ENCODE peak calls at places on chromosomes 16 and 17, in eight cellular contexts. N, S, X, C, Q, F, L and V are unnamed samples. For H3K36me3, the result is how much of the 10 kb centered on the place peaks cover.

GRCh38 chr17:22142091-22142490 is 449.8 kb downstream of the KCNJ18 start:
- DNase-seq in S (no peak), X (no peak), Q (no peak), F (no peak), C (no peak), N (no peak), L (no peak), V (no peak)

GRCh38 chr17:13429201-13429600 is 172.5 kb downstream of the HS3ST3A1 start:
- DNase-seq in C (no peak), F (peak), X (no peak), N (no peak), Q (no peak), S (no peak), L (peak), V (no peak)

GRCh38 chr17:77190561-77190960 is 49.8 kb downstream of the SEC14L1 start:
- DNase-seq in Q (no peak), C (no peak), X (no peak), N (no peak), F (no peak), L (no peak), S (no peak), V (no peak)

GRCh38 chr16:82082543-82083244 is 47.6 kb downstream of the HSD17B2 start:
- DNase-seq in C (no peak), F (peak), S (no peak), L (peak), Q (no peak), X (peak), N (no peak), V (peak)

GRCh38 chr16:3020604-3021448 is 658 bp downstream of the TNFRSF12A start:
- DNase-seq in F (peak), X (peak), S (peak), C (peak), N (no peak), Q (peak), L (peak), V (no peak)

GRCh38 chr17:5516060-5516792 is 29.9 kb downstream of the MIS12 start:
- DNase-seq in N (no peak), C (peak), F (peak), X (peak), L (peak), Q (no peak), S (no peak), V (no peak)

GRCh38 chr17:43826206-43826605 is 6.7 kb downstream of the MPP3 start:
- DNase-seq in S (no peak), Q (no peak), F (no peak), L (no peak), X (no peak), C (peak), N (no peak), V (no peak)

GRCh38 chr17:61454932-61455753 is 2.9 kb downstream of the TBX4 start:
- DNase-seq in F (peak), S (no peak), Q (no peak), X (no peak), L (no peak), C (no peak), N (peak), V (no peak)

GRCh38 chr17:39036009-39036408 is 68.8 kb upstream of the FBXO47 start:
- DNase-seq in X (no peak), Q (no peak), C (no peak), F (no peak), L (peak), S (no peak), N (no peak), V (no peak)

GRCh38 chr17:82767041-82767754 is 15.3 kb downstream of the TBCD start:
- DNase-seq in Q (peak), L (peak), N (peak), S (peak), C (no peak), F (peak), X (peak), V (no peak)

GRCh38 chr17:37702605-37703004 is 42.3 kb downstream of the HNF1B start:
- DNase-seq in Q (no peak), N (no peak), S (no peak), F (peak), L (peak), C (no peak), X (peak), V (no peak)

GRCh38 chr17:6494239-6494941 is 50.1 kb downstream of the PIMREG start:
- DNase-seq in Q (peak), S (no peak), X (peak), C (peak), F (no peak), L (peak), N (no peak), V (no peak)

GRCh38 chr16:86430814-86431213 is 79.5 kb upstream of the FOXF1 start:
- DNase-seq in Q (no peak), C (no peak), L (no peak), S (no peak), F (no peak), X (no peak), N (no peak), V (no peak)

GRCh38 chr17:82216301-82217119 is 3.9 kb upstream of the CCDC57 start:
- DNase-seq in Q (peak), L (peak), F (peak), X (peak), C (peak), N (peak), S (peak), V (peak)

GRCh38 chr17:38706625-38707298 is 1.7 kb downstream of the MLLT6 start:
- DNase-seq in X (no peak), C (no peak), S (no peak), F (no peak), L (peak), Q (no peak), N (no peak), V (no peak)

GRCh38 chr17:61361084-61361483 is 38.6 kb upstream of the TBX2 start:
- DNase-seq in C (no peak), F (peak), S (no peak), X (peak), L (peak), Q (no peak), N (no peak), V (no peak)

GRCh38 chr17:39573447-39574298 is 34.0 kb downstream of the NEUROD2 start:
- DNase-seq in L (peak), S (peak), Q (peak), N (peak), X (peak), C (peak), F (peak), V (peak)

GRCh38 chr16:67040906-67041305 is 12.0 kb downstream of the CBFB start:
- DNase-seq in Q (no peak), C (no peak), L (no peak), F (peak), N (no peak), X (no peak), S (no peak), V (no peak)

GRCh38 chr17:42266918-42267766 is 9.0 kb downstream of the STAT5B start:
- DNase-seq in X (peak), S (no peak), F (peak), N (no peak), C (no peak), L (peak), Q (no peak), V (no peak)

GRCh38 chr16:67431077-67431804 is at the start of gene HSD11B2:
- DNase-seq in N (peak), L (peak), Q (peak), F (peak), X (peak), C (peak), S (peak), V (no peak)

GRCh38 chr16:754208-755097 is 6.1 kb upstream of the MSLN start:
- DNase-seq in N (no peak), C (no peak), F (no peak), L (no peak), X (no peak), S (no peak), Q (no peak), V (no peak)

GRCh38 chr16:27314986-27315332 is 1.2 kb downstream of the IL4R start:
- DNase-seq in N (no peak), X (no peak), S (no peak), F (no peak), Q (no peak), L (no peak), C (no peak), V (no peak)
- H3K4me3 ChIP-seq in N (peak), X (peak), S (peak), F (peak), Q (peak), L (peak), C (peak), V (peak)

DNA sequence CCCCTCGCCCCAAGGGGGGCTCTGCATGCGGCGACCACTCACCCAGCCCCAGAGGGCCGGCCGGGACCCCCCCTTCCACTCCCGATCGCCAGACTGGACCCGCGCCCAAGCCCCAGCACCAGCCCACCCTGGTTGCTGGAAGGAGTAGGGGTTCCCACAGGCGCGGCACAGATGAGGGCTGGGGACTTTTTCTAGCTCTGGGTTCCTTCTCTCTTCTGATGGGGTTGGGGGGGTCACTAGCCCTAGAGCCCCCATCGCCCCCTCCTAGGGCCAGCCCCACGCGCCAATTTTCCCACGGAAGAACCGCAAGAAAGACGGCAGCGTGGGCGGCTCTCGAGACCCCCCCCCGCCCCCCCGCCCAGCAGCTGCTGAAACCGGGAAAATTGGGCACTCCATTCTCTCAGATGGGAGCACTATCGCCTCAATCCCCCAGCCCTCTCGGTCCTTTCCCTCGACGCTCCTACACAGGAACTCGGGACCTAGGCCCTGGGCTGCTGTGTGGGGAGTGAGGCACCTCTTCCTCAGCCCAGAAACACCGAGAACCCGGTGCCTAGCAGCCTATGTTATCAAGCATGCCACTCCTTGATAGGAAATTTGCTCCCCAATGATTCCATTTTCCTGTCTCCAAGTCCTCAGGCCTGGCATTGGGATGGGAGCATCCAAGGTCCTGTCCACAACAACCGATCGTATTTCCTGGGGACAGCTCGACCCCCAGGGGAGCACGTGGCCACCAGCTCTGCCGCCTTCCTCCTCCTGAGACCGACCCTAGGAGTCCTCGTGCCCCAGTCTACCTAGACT is 17.1 kb upstream of the CBX8 start:
- DNase-seq in F (no peak), C (no peak), X (no peak), N (no peak), S (no peak), L (no peak), Q (no peak), V (no peak)
- TF ChIP-seq CTCF in F (no peak), C (no peak), X (no peak), N (no peak), S (no peak), L (no peak), Q (no peak), V (no peak)

GRCh38 chr16:57498031-57498430 is 11.7 kb upstream of the DOK4 start:
- DNase-seq in S (no peak), N (peak), L (no peak), C (no peak), X (no peak), F (no peak), Q (peak), V (no peak)
- H3K36me3 ChIP-seq in S (under half), N (under half), L (under half), C (under half), X (under half), F (under half), Q (under half), V (under half)

DNA sequence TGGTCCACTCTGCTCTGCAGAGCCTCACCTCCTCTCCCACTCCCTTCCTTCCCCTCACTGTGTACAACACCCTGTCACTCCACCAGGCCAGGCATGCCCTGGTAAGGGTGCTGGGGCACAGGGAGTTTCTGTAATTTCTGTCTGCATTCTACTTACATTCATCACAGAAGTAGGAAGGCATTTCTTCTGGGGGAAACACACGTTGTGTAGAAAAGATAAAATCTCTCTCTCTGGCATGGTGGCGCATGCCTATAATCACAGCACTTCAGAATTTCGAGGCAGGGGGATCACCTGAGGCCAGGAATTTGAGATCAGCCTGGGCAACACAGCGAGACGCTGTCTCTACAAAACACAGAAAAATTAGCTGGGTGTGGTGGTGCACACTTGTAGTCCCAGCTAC is 27.0 kb downstream of the WNT3 start:
- DNase-seq in F (no peak), S (no peak), L (no peak), X (no peak), N (no peak), Q (no peak), C (no peak), V (no peak)
- H3K4me3 ChIP-seq in F (no peak), S (no peak), L (no peak), X (no peak), N (no peak), Q (no peak), C (no peak), V (no peak)

DNA sequence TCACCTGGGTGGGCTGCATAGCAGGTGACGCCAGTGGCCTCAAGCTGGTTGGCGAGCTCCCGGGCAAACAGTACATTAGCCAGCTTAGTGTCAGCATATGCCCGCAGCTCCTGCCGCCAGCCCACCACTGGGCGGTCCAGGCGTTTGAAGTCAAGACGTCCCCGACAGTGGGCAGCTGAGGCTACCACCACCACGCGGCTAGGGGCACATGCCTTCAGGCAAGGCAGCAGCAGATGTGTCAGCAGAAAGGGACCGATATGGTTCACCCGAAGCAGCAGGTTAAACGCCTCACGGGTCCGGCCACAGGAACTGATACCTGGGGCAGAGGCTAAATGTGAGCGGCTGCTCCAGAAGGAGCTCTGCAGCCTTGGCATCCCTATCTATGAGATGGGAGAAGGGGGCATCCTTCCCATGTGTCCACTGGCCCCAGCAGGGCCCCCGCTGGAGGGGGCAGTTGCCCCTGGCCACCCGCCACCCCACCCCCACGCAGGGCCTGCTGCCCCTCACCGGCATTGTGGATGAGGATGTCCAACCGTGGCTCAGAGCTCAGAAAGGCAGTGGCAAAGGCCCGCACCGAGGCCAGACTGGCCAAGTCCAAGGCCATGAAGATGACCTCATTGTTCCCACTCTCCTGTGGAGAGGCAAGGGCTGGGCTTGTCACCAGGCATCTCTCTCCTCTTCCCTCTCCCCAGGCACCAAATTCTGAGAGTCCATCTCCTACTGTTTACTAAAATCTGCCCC is 1.7 kb downstream of the DHRS13 start:
- DNase-seq in C (peak), X (no peak), Q (no peak), N (no peak), S (no peak), L (no peak), F (no peak), V (no peak)
- TF ChIP-seq CTCF in C (no peak), X (no peak), Q (no peak), N (no peak), S (no peak), L (no peak), F (no peak), V (no peak)

GRCh38 chr17:57111386-57111785 is 26.3 kb downstream of the AKAP1 start:
- DNase-seq in X (no peak), L (no peak), S (no peak), N (no peak), F (no peak), Q (no peak), C (no peak), V (no peak)
- H3K36me3 ChIP-seq in X (under half), L (under half), S (under half), N (under half), F (under half), Q (half or more), C (under half), V (under half)

DNA sequence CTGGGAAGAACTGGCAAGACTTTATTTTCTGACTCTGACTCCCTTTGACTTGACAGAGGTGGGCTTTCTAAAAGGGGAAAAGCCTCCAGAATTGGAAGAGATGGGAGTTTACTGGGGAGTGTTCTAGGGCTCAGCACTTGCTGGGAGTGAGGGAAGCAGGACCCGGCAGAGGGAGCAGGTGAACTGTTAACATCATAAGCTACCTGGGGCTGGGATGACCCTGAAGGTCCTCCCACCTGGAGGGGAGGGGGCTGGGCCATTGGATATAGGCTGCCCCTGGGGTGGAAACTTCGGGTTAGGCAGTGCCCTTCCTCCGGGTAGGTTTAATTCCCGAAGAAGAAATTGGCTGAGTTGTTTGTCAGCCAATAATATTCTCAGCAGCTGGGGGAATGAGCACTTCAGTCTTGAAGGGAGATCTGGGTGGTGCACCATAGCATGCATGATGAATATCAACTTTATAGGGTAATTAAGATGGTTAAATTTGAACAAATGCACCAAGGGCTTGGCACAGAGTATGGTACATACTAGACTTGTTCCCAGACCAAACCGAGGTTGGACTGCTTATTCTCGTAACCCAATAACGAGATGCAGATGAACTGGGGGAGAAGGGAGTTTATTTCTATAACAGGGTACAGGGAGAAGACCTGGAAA is 337.0 kb downstream of the HAPSTR1 start:
- DNase-seq in F (no peak), X (no peak), S (no peak), C (no peak), L (no peak), N (no peak), Q (no peak), V (no peak)
- H3K4me3 ChIP-seq in F (no peak), X (no peak), S (no peak), C (no peak), L (no peak), N (no peak), Q (no peak), V (no peak)

DNA sequence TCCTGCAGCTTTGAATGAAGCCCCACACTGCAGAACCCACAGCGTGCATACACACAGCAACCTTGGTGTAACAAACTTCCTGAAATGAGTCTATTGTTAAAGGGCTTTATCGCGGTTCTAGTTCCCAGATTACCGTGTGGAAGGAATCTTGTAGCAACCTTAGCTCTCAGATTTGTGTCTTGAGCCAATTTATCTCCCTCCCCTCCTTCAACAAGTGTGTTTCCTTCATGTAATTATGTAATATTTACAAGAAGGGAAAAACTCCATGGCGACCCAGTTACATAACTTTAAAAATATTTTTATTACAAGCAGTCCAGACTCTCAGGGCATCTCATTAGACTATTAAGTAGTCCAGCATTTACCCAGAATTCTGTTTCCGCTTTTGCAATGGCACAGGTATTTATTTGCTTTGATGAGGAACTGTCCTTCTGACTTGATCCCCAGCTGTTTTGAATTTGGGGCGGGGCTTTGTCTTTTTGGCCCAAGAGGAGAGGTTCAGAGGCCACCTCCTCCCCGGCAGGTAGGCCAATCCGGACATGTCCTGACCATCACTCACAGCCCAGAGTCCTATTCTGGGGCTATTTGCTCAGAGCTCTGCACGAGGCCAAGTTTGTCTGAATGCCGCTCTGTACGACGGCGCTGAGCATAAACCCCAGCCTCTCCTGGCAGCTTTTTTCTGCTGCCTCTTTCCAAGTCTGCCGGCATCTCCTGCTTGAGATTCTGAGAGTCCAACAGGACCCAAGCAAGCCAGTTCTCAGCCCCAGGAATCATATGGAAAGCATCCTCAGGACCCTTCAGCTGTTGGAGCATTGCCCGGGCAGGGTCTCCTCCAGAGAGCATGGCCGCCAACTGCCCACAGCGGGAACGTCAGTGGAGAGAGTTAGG is 35.6 kb downstream of the CLEC16A start:
- DNase-seq in F (no peak), Q (peak), S (no peak), X (peak), N (peak), C (no peak), L (peak), V (no peak)
- TF ChIP-seq CTCF in F (no peak), Q (no peak), S (no peak), X (no peak), N (no peak), C (no peak), L (no peak), V (no peak)

GRCh38 chr17:28741358-28742349 is 2.2 kb upstream of the TRAF4 start:
- DNase-seq in X (no peak), C (no peak), Q (no peak), N (peak), S (no peak), F (no peak), L (no peak), V (peak)
- H3K36me3 ChIP-seq in X (under half), C (under half), Q (under half), N (under half), S (under half), F (under half), L (under half), V (under half)